ENCODE peak calls at places on chromosomes 6 and 20, in ten cellular contexts. Y is HFFc6, R is nephron progenitor cell, S is HL-60, D is GM20000, V is lung, F is WTC11, J is endothelial cell, I is lower lobe of right lung, L is IMR-90. G is an unnamed sample.

GRCh38 chr6:108742041-108742440 is 106.2 kb upstream of the ARMC2 start:
- DNase-seq in S (peak), V (no peak), I (no peak), J (no peak), R (no peak), L (no peak), Y (no peak), D (no peak), F (no peak), G (no peak)

GRCh38 chr6:98525860-98526259 is 308.5 kb upstream of the POU3F2 start:
- DNase-seq in D (no peak), R (no peak), F (peak), L (no peak), J (no peak), I (no peak), S (no peak), Y (no peak), V (no peak), G (no peak)

GRCh38 chr6:20464041-20464440 is 62.4 kb downstream of the E2F3 start:
- DNase-seq in L (no peak), R (no peak), V (no peak), D (no peak), S (no peak), I (no peak), J (no peak), Y (no peak), F (no peak), G (no peak)

GRCh38 chr6:119096683-119097310 is 18.3 kb upstream of the FAM184A start:
- DNase-seq in D (no peak), I (no peak), L (peak), J (peak), Y (no peak), S (no peak), V (peak), R (no peak), F (no peak), G (no peak)

GRCh38 chr20:36792422-36792821 is 18.9 kb upstream of the DSN1 start:
- DNase-seq in L (peak), F (peak), R (peak), S (peak), J (peak), D (peak), V (no peak), I (no peak), Y (peak), G (no peak)

GRCh38 chr6:75934643-75935472 is 137.6 kb downstream of the IMPG1 start:
- DNase-seq in L (peak), S (peak), D (peak), R (peak), Y (peak), J (peak), I (no peak), F (peak), V (peak), G (peak)

GRCh38 chr20:57742506-57743180 is 32.8 kb upstream of the PMEPA1 start:
- DNase-seq in V (no peak), R (no peak), D (no peak), I (no peak), F (no peak), L (no peak), J (no peak), Y (no peak), S (no peak), G (no peak)

GRCh38 chr6:43624786-43625288 is 4.2 kb downstream of the GTPBP2 start:
- DNase-seq in Y (no peak), S (no peak), L (no peak), R (no peak), J (no peak), D (no peak), F (no peak), I (no peak), V (no peak), G (no peak)

GRCh38 chr20:34569598-34569997 is 11.1 kb downstream of the MAP1LC3A start:
- DNase-seq in D (no peak), I (no peak), F (no peak), L (no peak), S (no peak), V (no peak), R (no peak), Y (peak), J (no peak), G (no peak)

GRCh38 chr6:120005292-120005976 is 655.9 kb upstream of the MAN1A1 start:
- DNase-seq in Y (no peak), S (no peak), R (no peak), J (no peak), F (no peak), D (no peak), L (no peak), I (no peak), V (no peak), G (no peak)

GRCh38 chr6:154602708-154603107 is 92.2 kb upstream of the CNKSR3 start:
- DNase-seq in R (no peak), Y (no peak), F (no peak), I (no peak), D (no peak), V (no peak), L (no peak), J (no peak), S (no peak), G (no peak)

GRCh38 chr6:71072508-71072907 is 115.6 kb upstream of the B3GAT2 start:
- DNase-seq in R (no peak), S (no peak), F (no peak), J (no peak), D (no peak), L (peak), I (no peak), V (no peak), Y (no peak), G (no peak)

GRCh38 chr20:49286689-49287551 is 9.1 kb upstream of the ZNFX1 start:
- DNase-seq in F (no peak), R (no peak), J (no peak), D (no peak), I (no peak), Y (peak), L (peak), S (peak), V (no peak), G (no peak)

GRCh38 chr20:38883081-38883980 is 42.9 kb upstream of the FAM83D start:
- DNase-seq in L (peak), F (no peak), R (no peak), D (no peak), V (no peak), Y (peak), J (no peak), S (no peak), I (no peak), G (no peak)

GRCh38 chr6:73858376-73858775 is 162.4 kb downstream of the CD109 start:
- DNase-seq in V (no peak), R (no peak), S (no peak), J (no peak), I (no peak), F (no peak), Y (no peak), L (no peak), D (no peak), G (no peak)

GRCh38 chr6:104182811-104183210 is 676.9 kb downstream of the HACE1 start:
- DNase-seq in J (no peak), V (no peak), L (no peak), F (no peak), S (no peak), I (no peak), D (no peak), R (no peak), Y (no peak), G (no peak)

GRCh38 chr20:12788936-12789335 is 219.8 kb upstream of the SPTLC3 start:
- DNase-seq in D (no peak), S (no peak), L (no peak), F (no peak), R (no peak), I (no peak), J (no peak), Y (no peak), V (no peak), G (no peak)

GRCh38 chr6:36717871-36718540 is 20.4 kb downstream of the RAB44 start:
- DNase-seq in I (no peak), Y (no peak), S (no peak), J (no peak), D (no peak), L (no peak), R (no peak), F (no peak), V (no peak), G (no peak)

GRCh38 chr6:78810146-78810545 is 57.2 kb upstream of the IRAK1BP1 start:
- DNase-seq in I (no peak), F (peak), D (peak), V (no peak), J (peak), S (no peak), L (peak), R (peak), Y (peak), G (peak)

GRCh38 chr6:20166226-20166625 is 46.0 kb downstream of the MBOAT1 start:
- DNase-seq in J (no peak), L (no peak), S (no peak), Y (no peak), I (no peak), V (no peak), R (no peak), D (no peak), F (no peak), G (no peak)

GRCh38 chr20:59455392-59456341 is 148.7 kb upstream of the PHACTR3 start:
- DNase-seq in S (no peak), J (peak), F (no peak), R (peak), D (peak), Y (no peak), I (no peak), V (no peak), L (peak), G (peak)

GRCh38 chr20:15834857-15835256 is 738.4 kb downstream of the KIF16B start:
- DNase-seq in V (no peak), J (no peak), F (no peak), Y (no peak), R (no peak), L (no peak), S (no peak), I (no peak), D (no peak), G (no peak)

GRCh38 chr6:156827382-156827781 is 50.2 kb downstream of the ARID1B start:
- DNase-seq in F (no peak), V (no peak), D (no peak), L (no peak), J (no peak), I (no peak), R (no peak), S (no peak), Y (peak), G (no peak)

GRCh38 chr6:131197716-131198115 is 62.4 kb downstream of the AKAP7 start:
- DNase-seq in R (no peak), F (no peak), S (no peak), V (no peak), Y (no peak), D (no peak), L (no peak), I (no peak), J (no peak), G (no peak)

GRCh38 chr6:123380257-123380656 is 256.5 kb downstream of the TRDN start:
- DNase-seq in Y (no peak), S (no peak), L (no peak), J (peak), V (no peak), I (no peak), F (no peak), D (no peak), R (peak), G (no peak)
- TF ChIP-seq CTCF in Y (no peak), S (no peak), L (no peak), J (peak), V (no peak), I (no peak), F (no peak), D (no peak), R (peak), G (no peak)

GRCh38 chr6:116064626-116065025 is 3.9 kb upstream of the FRK start:
- DNase-seq in F (no peak), D (no peak), L (no peak), J (no peak), V (no peak), I (no peak), R (no peak), S (no peak), Y (no peak), G (no peak)

GRCh38 chr6:116059713-116060571 is 749 bp downstream of the FRK start:
- DNase-seq in Y (no peak), L (no peak), I (peak), S (peak), V (peak), D (peak), F (no peak), R (no peak), J (no peak), G (peak)

GRCh38 chr6:116057766-116058165 is 2.9 kb downstream of the FRK start:
- DNase-seq in D (no peak), Y (no peak), I (no peak), F (no peak), J (no peak), V (no peak), R (no peak), S (no peak), L (no peak), G (no peak)

GRCh38 chr6:116062496-116062895 is 1.8 kb upstream of the FRK start:
- DNase-seq in S (no peak), V (no peak), L (no peak), R (no peak), Y (no peak), I (no peak), D (no peak), F (no peak), J (no peak), G (no peak)

GRCh38 chr6:116060572-116061283 is at the start of gene FRK:
- DNase-seq in S (no peak), D (no peak), F (no peak), L (peak), V (peak), Y (peak), I (no peak), R (no peak), J (no peak), G (no peak)
- TF ChIP-seq CTCF in S (no peak), D (no peak), F (no peak), L (peak), V (no peak), Y (peak), I (peak), R (no peak), J (no peak), G (no peak)

DNA sequence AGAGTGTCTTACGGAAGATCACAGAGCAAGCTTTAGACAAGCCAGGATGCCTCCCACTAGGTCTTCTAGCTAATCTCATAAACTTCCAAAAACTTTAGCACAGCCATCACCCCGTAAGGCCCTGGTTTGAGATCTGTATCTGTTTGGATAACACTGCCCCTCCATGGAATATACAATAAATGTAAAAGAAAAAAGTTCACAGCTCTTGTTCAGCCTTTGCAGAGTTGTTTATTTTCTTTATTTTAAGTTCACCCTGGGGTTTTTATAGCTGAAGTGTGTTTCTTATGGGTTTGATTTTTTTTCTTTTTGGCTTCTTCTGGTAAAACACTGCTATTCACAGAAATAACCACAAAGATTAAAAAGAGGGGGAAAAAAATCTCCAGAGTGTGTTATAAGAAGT is 125.6 kb downstream of the EYA2 start:
- DNase-seq in D (no peak), V (no peak), F (no peak), R (no peak), L (peak), I (no peak), Y (no peak), S (no peak), J (no peak), G (no peak)
- TF ChIP-seq CTCF in D (no peak), V (no peak), F (no peak), R (no peak), L (peak), I (no peak), Y (no peak), S (no peak), J (no peak), G (no peak)

GRCh38 chr20:40970218-40970617 is 58.4 kb upstream of the TOP1 start:
- DNase-seq in V (no peak), S (no peak), R (no peak), J (no peak), Y (no peak), I (no peak), D (no peak), F (no peak), L (no peak), G (no peak)
- TF ChIP-seq CTCF in V (no peak), S (no peak), R (no peak), J (no peak), Y (no peak), I (no peak), D (no peak), F (no peak), L (peak), G (no peak)

DNA sequence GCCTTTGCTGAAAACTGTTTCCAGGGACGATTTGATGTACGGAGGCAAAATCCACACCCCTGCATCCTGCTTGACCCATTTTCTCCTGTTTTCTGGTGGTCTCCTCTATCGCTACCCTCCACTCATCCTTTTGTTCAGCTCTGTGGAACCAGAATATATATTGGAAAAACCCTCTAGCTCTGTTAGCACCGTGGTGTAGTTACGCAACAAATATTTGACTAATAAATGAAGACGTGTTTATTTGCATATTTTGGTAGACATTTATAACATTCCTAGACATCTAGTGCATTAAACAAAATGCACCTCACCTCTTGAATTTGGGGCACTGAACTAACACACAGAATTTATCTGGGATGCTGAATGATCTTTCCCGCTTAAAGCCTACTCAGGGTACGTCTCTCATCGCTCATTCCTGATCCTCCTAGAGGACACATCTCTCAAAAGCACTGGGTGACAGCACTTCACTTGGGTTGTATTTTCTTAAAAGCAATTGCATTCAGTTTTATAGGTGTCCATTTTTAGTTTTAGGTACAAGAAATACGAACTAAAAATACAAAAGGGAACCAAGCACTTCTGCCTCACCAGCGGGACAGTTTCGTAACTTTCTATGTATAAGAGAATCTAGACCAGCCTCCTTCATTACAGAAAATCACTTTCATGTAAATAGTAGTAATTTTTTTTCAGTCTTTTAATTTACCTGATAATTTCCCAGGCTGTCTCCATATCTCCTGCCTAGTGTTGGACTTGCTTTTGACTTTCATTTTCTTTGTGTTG is 59.2 kb downstream of the SNRNP48 start:
- DNase-seq in I (no peak), F (no peak), D (peak), R (no peak), S (peak), Y (no peak), V (no peak), L (no peak), J (no peak), G (no peak)
- TF ChIP-seq CTCF in I (no peak), F (no peak), D (no peak), R (no peak), S (no peak), Y (no peak), V (no peak), L (no peak), J (no peak), G (no peak)

GRCh38 chr20:21027569-21027968 is 78.6 kb downstream of the LINC00237 start:
- DNase-seq in Y (peak), R (peak), L (no peak), I (no peak), V (no peak), D (no peak), S (peak), F (peak), J (peak), G (no peak)
- TF ChIP-seq CTCF in Y (peak), R (peak), L (no peak), I (no peak), V (no peak), D (no peak), S (peak), F (no peak), J (peak), G (no peak)

GRCh38 chr20:20710847-20711315 is 1.6 kb downstream of the RALGAPA2 start:
- DNase-seq in V (peak), D (peak), Y (no peak), L (no peak), R (no peak), S (peak), F (no peak), J (no peak), I (peak), G (no peak)

GRCh38 chr20:20713244-20713765 is 861 bp upstream of the RALGAPA2 start:
- DNase-seq in J (no peak), R (no peak), V (no peak), D (no peak), L (no peak), Y (no peak), S (no peak), I (peak), F (peak), G (no peak)

GRCh38 chr20:20711413-20711812 is 1.0 kb downstream of the RALGAPA2 start:
- DNase-seq in D (no peak), I (no peak), S (peak), V (no peak), Y (no peak), L (no peak), J (no peak), F (no peak), R (no peak), G (no peak)

GRCh38 chr20:20712004-20712473 is 405 bp downstream of the RALGAPA2 start:
- DNase-seq in I (no peak), F (peak), L (no peak), S (no peak), J (peak), R (no peak), Y (no peak), D (no peak), V (no peak), G (no peak)

GRCh38 chr20:20712474-20713243 is at the start of gene RALGAPA2:
- DNase-seq in L (peak), R (peak), D (peak), V (peak), J (peak), I (peak), Y (peak), F (peak), S (peak), G (peak)
- TF ChIP-seq CTCF in L (no peak), R (no peak), D (no peak), V (peak), J (no peak), I (no peak), Y (no peak), F (no peak), S (no peak), G (no peak)

GRCh38 chr20:62362991-62363919 is 3.9 kb downstream of the LAMA5 start:
- DNase-seq in I (peak), F (peak), J (no peak), L (no peak), Y (no peak), R (no peak), V (no peak), S (no peak), D (no peak), G (no peak)
- TF ChIP-seq CTCF in I (no peak), F (no peak), J (no peak), L (no peak), Y (no peak), R (no peak), V (no peak), S (no peak), D (no peak), G (no peak)

DNA sequence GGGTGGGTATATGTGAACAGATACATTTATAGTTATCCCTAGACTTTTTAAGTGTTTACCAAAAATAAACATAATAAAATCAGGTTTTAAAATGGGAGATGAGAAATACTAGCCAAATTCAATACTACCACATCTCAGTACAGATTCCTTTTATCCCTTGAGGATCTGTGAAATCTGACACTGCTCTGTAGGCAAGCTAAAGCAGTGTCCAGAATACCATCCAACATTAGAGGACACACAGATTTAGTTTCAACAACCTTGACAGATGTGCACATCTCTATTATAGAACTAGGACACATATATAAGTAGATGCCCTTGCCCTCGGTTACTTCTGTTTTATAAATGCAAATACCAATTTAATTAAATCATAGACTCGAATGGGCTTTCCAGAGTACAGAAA is 156.1 kb upstream of the EPHA7 start:
- DNase-seq in I (no peak), V (no peak), J (no peak), F (no peak), Y (no peak), S (no peak), R (no peak), D (no peak), L (no peak), G (no peak)
- TF ChIP-seq CTCF in I (no peak), V (no peak), J (no peak), F (no peak), Y (no peak), S (no peak), R (no peak), D (no peak), L (no peak), G (no peak)

GRCh38 chr20:47854687-47855212 is 69.5 kb upstream of the SULF2 start:
- DNase-seq in Y (peak), I (no peak), V (no peak), D (peak), L (peak), R (no peak), S (peak), F (peak), J (peak), G (peak)
- TF ChIP-seq CTCF in Y (peak), I (peak), V (no peak), D (peak), L (peak), R (no peak), S (peak), F (peak), J (no peak), G (peak)